ENCODE peak calls at places on chromosome 1, in four cellular contexts. Y, K, D and W are unnamed samples.

GRCh38 chr1:84957956-84958355 is 39.0 kb downstream of the MCOLN2 start:
- DNase-seq in Y (no peak), D (no peak), K (no peak), W (no peak)

GRCh38 chr1:192573499-192573898 is 2.1 kb upstream of the RGS1 start:
- DNase-seq in K (peak), D (no peak), Y (no peak), W (no peak)

GRCh38 chr1:92804721-92805169 is 19.8 kb upstream of the EVI5 start:
- DNase-seq in K (peak), Y (no peak), D (peak), W (no peak)

GRCh38 chr1:116232989-116233514 is 121.9 kb downstream of the MAB21L3 start:
- DNase-seq in Y (no peak), K (no peak), D (no peak), W (no peak)

GRCh38 chr1:196180847-196181593 is 427.2 kb downstream of the KCNT2 start:
- DNase-seq in K (peak), Y (no peak), D (no peak), W (no peak)

GRCh38 chr1:184986250-184986649 is 11.9 kb upstream of the NIBAN1 start:
- DNase-seq in K (peak), D (no peak), Y (no peak), W (no peak)

GRCh38 chr1:27940870-27941269 is 6.1 kb downstream of the SMPDL3B start:
- DNase-seq in D (no peak), K (no peak), Y (no peak), W (no peak)

GRCh38 chr1:46575300-46575699 is 23.9 kb upstream of the KNCN start:
- DNase-seq in D (no peak), Y (no peak), K (no peak), W (no peak)